ENCODE peak calls at places on chromosomes 6 and 20, in eight cellular contexts. I is tibial nerve, M is breast epithelium, E is endothelial cell of umbilical vein, Z is sigmoid colon, C is Peyer's patch, G is IMR-90, S is adrenal gland. V is an unnamed sample.

GRCh38 chr6:40877362-40877761 is 161.7 kb downstream of the UNC5CL start:
- DNase-seq in G (no peak), M (no peak), S (no peak), I (no peak), Z (no peak), E (no peak), C (no peak), V (no peak)

GRCh38 chr6:25582101-25582500 is 69.9 kb upstream of the SCGN start:
- DNase-seq in S (no peak), Z (no peak), E (no peak), I (no peak), M (no peak), G (no peak), C (no peak), V (no peak)

GRCh38 chr20:10857362-10858070 is 183.7 kb upstream of the JAG1 start:
- DNase-seq in E (peak; percentile 87), M (no peak), C (peak; percentile 77), G (peak; percentile 60), I (no peak), Z (no peak), S (peak; percentile 25), V (no peak)

GRCh38 chr20:37095108-37095608 is 639 bp downstream of the RBL1 start:
- DNase-seq in I (no peak), E (no peak), C (peak; percentile 49), G (no peak), Z (no peak), M (no peak), S (peak; percentile 4), V (no peak)

GRCh38 chr20:34525709-34526416 is 9.6 kb downstream of the DYNLRB1 start:
- DNase-seq in S (peak; percentile 95), C (peak; percentile 88), M (peak; percentile 92), I (peak; percentile 61), G (peak; percentile 100), Z (peak; percentile 95), E (peak; percentile 99), V (peak; percentile 57)

GRCh38 chr6:166253277-166254229 is 54.6 kb downstream of the PRR18 start:
- DNase-seq in S (no peak), G (no peak), E (no peak), C (no peak), Z (no peak), I (no peak), M (no peak), V (peak; percentile 45)

GRCh38 chr6:24340998-24341934 is 16.6 kb downstream of the DCDC2 start:
- DNase-seq in S (no peak), M (no peak), C (no peak), G (no peak), E (no peak), Z (no peak), I (no peak), V (no peak)

GRCh38 chr6:149898966-149899365 is 1.1 kb upstream of the RAET1E start:
- DNase-seq in I (no peak), S (no peak), E (no peak), Z (no peak), M (no peak), G (no peak), C (no peak), V (no peak)

GRCh38 chr20:45987108-45987780 is 15.2 kb upstream of the ZNF335 start:
- DNase-seq in E (peak; percentile 64), S (peak; percentile 83), M (peak; percentile 70), Z (peak; percentile 77), C (peak; percentile 90), G (peak; percentile 45), I (peak; percentile 39), V (peak; percentile 67)

GRCh38 chr6:11223296-11223695 is 9.2 kb downstream of the NEDD9 start:
- DNase-seq in I (no peak), Z (no peak), S (no peak), G (no peak), C (no peak), E (peak; percentile 66), M (no peak), V (no peak)

GRCh38 chr6:170265655-170266054 is 25.2 kb downstream of the DLL1 start:
- DNase-seq in M (no peak), C (peak; percentile 92), S (no peak), G (no peak), Z (no peak), I (no peak), E (no peak), V (no peak)

GRCh38 chr20:21117521-21117920 is 8.4 kb upstream of the KIZ start:
- DNase-seq in E (no peak), Z (no peak), G (no peak), I (no peak), C (no peak), M (no peak), S (no peak), V (no peak)

GRCh38 chr6:819122-819521 is 126.2 kb upstream of the EXOC2 start:
- DNase-seq in E (no peak), M (no peak), G (no peak), C (no peak), Z (no peak), S (no peak), I (no peak), V (peak; percentile 24)

GRCh38 chr6:153488267-153488666 is 357.2 kb upstream of the RGS17 start:
- DNase-seq in G (no peak), I (no peak), E (no peak), Z (no peak), C (no peak), M (no peak), S (no peak), V (no peak)

GRCh38 chr6:107275330-107275865 is 160.1 kb upstream of the BEND3 start:
- DNase-seq in I (no peak), C (no peak), M (no peak), E (no peak), S (no peak), G (peak; percentile 12), Z (no peak), V (no peak)

GRCh38 chr6:113329942-113330897 is 526.9 kb upstream of the MARCKS start:
- DNase-seq in C (no peak), S (no peak), Z (no peak), I (no peak), M (no peak), E (no peak), G (no peak), V (no peak)

GRCh38 chr6:166618866-166619761 is 7.9 kb downstream of the RPS6KA2 start:
- DNase-seq in S (no peak), G (peak; percentile 87), C (no peak), Z (no peak), M (no peak), E (no peak), I (no peak), V (peak; percentile 76)

DNA sequence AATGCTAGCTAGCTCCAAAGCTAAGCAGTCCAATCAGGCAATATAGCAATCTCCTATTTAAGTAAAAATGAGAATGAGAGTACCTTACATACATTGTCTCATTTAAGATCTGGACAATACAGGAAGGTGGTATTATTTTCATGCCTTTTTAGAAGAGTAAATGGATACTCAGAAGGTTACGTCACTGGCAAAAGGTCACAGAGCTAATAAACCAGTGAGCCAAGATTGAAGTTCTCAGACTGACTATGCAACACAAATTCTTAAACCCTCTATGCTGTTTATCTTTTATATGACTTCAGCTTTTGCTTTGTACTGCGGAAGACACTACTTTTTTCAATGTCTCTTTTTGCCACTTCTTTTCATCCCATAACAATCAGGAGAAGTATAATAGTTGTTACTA is 135.2 kb upstream of the PRL start:
- DNase-seq in S (no peak), C (no peak), E (no peak), Z (no peak), I (no peak), G (no peak), M (no peak), V (no peak)
- H3K9me3 ChIP-seq in S (no peaks in the 10 kb centered on the region), C (no peaks in the 10 kb centered on the region), E (no peaks in the 10 kb centered on the region), Z (no peaks in the 10 kb centered on the region), I (no peaks in the 10 kb centered on the region), G (no peaks in the 10 kb centered on the region), M (no peaks in the 10 kb centered on the region), V (no peaks in the 10 kb centered on the region)

GRCh38 chr20:58906111-58906510 is 53.6 kb downstream of the GNAS start:
- DNase-seq in I (no peak), Z (no peak), S (no peak), E (no peak), M (no peak), C (no peak), G (no peak), V (no peak)

GRCh38 chr20:58902003-58902402 is 49.5 kb downstream of the GNAS start:
- DNase-seq in E (no peak), M (no peak), I (no peak), C (no peak), S (no peak), Z (no peak), G (no peak), V (no peak)

GRCh38 chr20:58900292-58900931 is 47.9 kb downstream of the GNAS start:
- DNase-seq in C (no peak), S (no peak), G (no peak), M (no peak), E (no peak), I (no peak), Z (no peak), V (no peak)

GRCh38 chr20:58905236-58905635 is 52.7 kb downstream of the GNAS start:
- DNase-seq in I (no peak), M (no peak), C (no peak), Z (no peak), G (no peak), S (no peak), E (no peak), V (peak; percentile 24)

GRCh38 chr20:58903636-58904035 is 51.1 kb downstream of the GNAS start:
- DNase-seq in Z (no peak), E (no peak), G (no peak), I (no peak), M (no peak), C (no peak), S (no peak), V (no peak)
- TF ChIP-seq POLR2A in Z (no peak), E (no peak), G (no peak), I (no peak), M (no peak), C (no peak), S (no peak), V (no peak)

DNA sequence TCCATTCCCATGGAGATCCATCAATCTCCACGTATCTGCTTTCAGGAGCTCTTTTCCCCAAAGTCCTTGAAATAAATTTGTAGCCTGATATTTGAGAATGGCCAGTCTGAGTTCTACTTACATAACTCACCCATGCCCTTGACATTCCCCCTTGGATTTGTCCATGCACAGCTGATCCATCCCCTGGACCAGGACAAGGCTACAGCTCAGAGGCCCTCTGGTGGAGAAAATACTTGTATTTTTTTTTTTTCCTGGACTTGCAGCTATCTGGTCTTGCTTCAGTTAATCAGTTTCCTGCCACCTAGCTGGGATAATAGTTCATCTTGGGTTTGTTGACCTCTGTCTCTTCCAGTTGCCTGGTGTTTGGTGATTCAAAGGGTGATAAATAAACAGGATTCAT is 467.6 kb downstream of the DHX35 start:
- DNase-seq in S (peak; percentile 56), G (no peak), I (no peak), C (no peak), E (no peak), M (no peak), Z (no peak), V (no peak)
- TF ChIP-seq CTCF in S (peak; percentile 53), G (no peak), I (no peak), C (no peak), E (no peak), M (no peak), Z (no peak), V (no peak)

DNA sequence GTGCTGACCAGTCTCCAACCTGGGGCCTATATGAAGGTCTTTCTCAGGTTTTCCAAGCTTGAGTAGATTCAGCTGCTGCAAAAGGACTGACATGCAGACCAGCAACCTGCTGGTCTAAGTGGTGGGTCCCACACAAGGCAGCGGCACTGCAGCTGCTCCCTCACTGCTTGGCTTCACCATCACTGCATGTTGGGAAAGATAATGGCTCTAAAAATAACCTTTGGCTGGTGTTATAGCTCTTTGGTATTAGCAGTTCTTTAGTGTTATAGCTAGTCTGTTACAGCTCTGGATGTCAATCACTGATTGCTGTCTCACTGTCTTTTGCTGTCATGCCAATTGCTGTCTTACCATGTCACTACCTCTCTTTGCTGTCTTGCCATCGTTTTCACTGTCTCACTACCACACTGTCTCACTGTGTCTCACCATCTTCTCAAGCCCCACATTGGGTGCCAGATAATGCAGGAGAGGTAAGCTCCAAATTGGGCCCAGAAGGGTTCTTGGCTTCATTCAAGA is 726.4 kb downstream of the TENT5A start:
- DNase-seq in I (no peak), Z (no peak), C (no peak), M (no peak), E (no peak), S (no peak), G (no peak), V (no peak)
- H3K9me3 ChIP-seq in I (no peaks in the 10 kb centered on the region), Z (no peaks in the 10 kb centered on the region), C (no peaks in the 10 kb centered on the region), M (peaks cover 10% of the 10 kb centered on the region), E (no peaks in the 10 kb centered on the region), S (no peaks in the 10 kb centered on the region), G (peaks cover 6% of the 10 kb centered on the region), V (no peaks in the 10 kb centered on the region)